ENCODE peak calls at places on chromosomes 6 and 20, in five cellular contexts. Q is HCT116, U is suprapubic skin, D is endothelial cell of umbilical vein, Z is breast epithelium. A is an unnamed sample.

GRCh38 chr6:18562726-18563125 is 175.6 kb downstream of the RNF144B start:
- DNase-seq in Q (no peak), U (no peak), D (no peak), Z (no peak), A (no peak)

GRCh38 chr20:62063981-62064787 is 1.5 kb downstream of the TAF4 start:
- DNase-seq in Q (no peak), U (no peak), D (no peak), Z (peak), A (no peak)

GRCh38 chr20:38771621-38772020 is 23.4 kb downstream of the ACTR5 start:
- DNase-seq in Q (no peak), U (no peak), D (no peak), Z (no peak), A (no peak)

GRCh38 chr6:80608881-80609280 is 502.4 kb downstream of the BCKDHB start:
- DNase-seq in Q (no peak), U (no peak), D (no peak), Z (no peak), A (no peak)

GRCh38 chr20:62602550-62602949 is 39.8 kb upstream of the SLCO4A1 start:
- DNase-seq in Q (no peak), U (no peak), D (no peak), Z (peak), A (no peak)

GRCh38 chr20:53752971-53753879 is 159.6 kb upstream of the ZNF217 start:
- DNase-seq in Q (no peak), U (peak), D (no peak), Z (no peak), A (no peak)

GRCh38 chr6:163404825-163405265 is 9.7 kb upstream of the QKI start:
- DNase-seq in Q (no peak), U (no peak), D (peak), Z (no peak), A (no peak)

GRCh38 chr6:16752206-16752867 is 8.9 kb downstream of the ATXN1 start:
- DNase-seq in Q (no peak), U (no peak), D (peak), Z (no peak), A (no peak)

GRCh38 chr20:2379511-2380229 is 1.0 kb upstream of the TGM6 start:
- DNase-seq in Q (no peak), U (no peak), D (no peak), Z (no peak), A (no peak)

GRCh38 chr6:1232578-1232977 is 79.3 kb upstream of the FOXQ1 start:
- DNase-seq in Q (no peak), U (no peak), D (no peak), Z (no peak), A (no peak)

GRCh38 chr6:18692920-18693319 is 305.8 kb downstream of the RNF144B start:
- DNase-seq in Q (peak), U (no peak), D (no peak), Z (no peak), A (no peak)

GRCh38 chr6:33165581-33166258 is 26.5 kb downstream of the COL11A2 start:
- DNase-seq in Q (no peak), U (no peak), D (no peak), Z (no peak), A (no peak)

GRCh38 chr20:3616250-3616649 is 46.9 kb downstream of the GFRA4 start:
- DNase-seq in Q (no peak), U (no peak), D (peak), Z (no peak), A (no peak)

GRCh38 chr20:469746-470490 is 7.6 kb upstream of the TBC1D20 start:
- DNase-seq in Q (no peak), U (no peak), D (no peak), Z (no peak), A (no peak)

GRCh38 chr6:35452186-35453090 is at the start of gene FANCE:
- DNase-seq in Q (peak), U (peak), D (peak), Z (peak), A (peak)
- TF ChIP-seq POLR2A in Q (no peak), U (no peak), D (no peak), Z (no peak), A (no peak)

GRCh38 chr6:20354366-20354765 is 47.3 kb upstream of the E2F3 start:
- DNase-seq in Q (no peak), U (no peak), D (no peak), Z (no peak), A (no peak)
- TF ChIP-seq POLR2AphosphoS5 in Q (no peak), U (no peak), D (no peak), Z (no peak), A (no peak)

DNA sequence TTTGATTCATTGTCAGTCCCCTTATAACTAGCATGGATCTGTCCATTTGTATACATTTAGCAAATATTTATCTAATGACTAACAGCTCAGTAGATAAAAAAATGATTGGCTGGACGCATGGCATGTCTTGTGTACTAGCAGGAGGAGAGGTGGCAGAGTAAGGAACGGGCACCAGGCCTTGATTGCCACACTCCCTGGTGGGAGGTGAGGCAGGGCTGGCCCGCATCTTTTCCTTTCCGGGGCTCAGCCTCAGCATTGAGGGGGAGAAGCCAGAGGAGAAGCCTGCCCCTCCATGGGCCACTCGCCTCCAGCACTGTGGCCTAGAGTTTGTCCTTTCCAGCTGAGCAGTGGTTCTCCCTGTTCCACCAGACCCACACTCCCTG is 84.9 kb upstream of the TMEM181 start:
- DNase-seq in Q (no peak), U (no peak), D (peak), Z (no peak), A (no peak)
- TF ChIP-seq POLR2A in Q (no peak), U (no peak), D (no peak), Z (no peak), A (peak)

GRCh38 chr6:21996425-21997207 is 300.2 kb downstream of the PRL start:
- DNase-seq in Q (no peak), U (no peak), D (peak), Z (no peak), A (no peak)
- TF ChIP-seq POLR2AphosphoS5 in Q (no peak), U (no peak), D (no peak), Z (no peak), A (no peak)